ENCODE peak calls at places on chromosome 11, in eight cellular contexts. One of them, this sample, is unnamed.

GRCh38 chr11:64356498-64357411 is 2.2 kb upstream of the RPS6KA4 start:
- DNase-seq in COR-L47: peak; percentile 29
- DNase-seq in left cardiac atrium: no peak
- DNase-seq in CD4-positive, CD25-positive, alpha-beta regulatory T cell: no peak
- DNase-seq in cerebellum: peak; percentile 70
- DNase-seq in substantia nigra: no peak
- DNase-seq in activated gamma-delta T cell treated with anti-CD3 and anti-CD28 coated beads, Interleukin-2, amount 50 U/mL, for 16 hours: no peak
- DNase-seq in neuronal stem cell: peak; percentile 62
- DNase-seq in this sample: no peak

GRCh38 chr11:68206211-68206610 is 6.9 kb downstream of the KMT5B start:
- DNase-seq in activated gamma-delta T cell treated with anti-CD3 and anti-CD28 coated beads, Interleukin-2, amount 50 U/mL, for 16 hours: no peak
- DNase-seq in left cardiac atrium: no peak
- DNase-seq in cerebellum: peak; percentile 68
- DNase-seq in CD4-positive, CD25-positive, alpha-beta regulatory T cell: no peak
- DNase-seq in neuronal stem cell: peak; percentile 59
- DNase-seq in substantia nigra: no peak
- DNase-seq in COR-L47: peak; percentile 40
- DNase-seq in this sample: no peak

GRCh38 chr11:77379253-77379652 is 77.8 kb upstream of the GDPD4 start:
- DNase-seq in cerebellum: no peak
- DNase-seq in neuronal stem cell: no peak
- DNase-seq in substantia nigra: no peak
- DNase-seq in COR-L47: no peak
- DNase-seq in CD4-positive, CD25-positive, alpha-beta regulatory T cell: no peak
- DNase-seq in left cardiac atrium: no peak
- DNase-seq in activated gamma-delta T cell treated with anti-CD3 and anti-CD28 coated beads, Interleukin-2, amount 50 U/mL, for 16 hours: no peak
- DNase-seq in this sample: no peak

GRCh38 chr11:13897606-13898276 is 64.8 kb upstream of the SPON1 start:
- DNase-seq in neuronal stem cell: no peak
- DNase-seq in COR-L47: peak; percentile 3
- DNase-seq in left cardiac atrium: no peak
- DNase-seq in cerebellum: peak; percentile 72
- DNase-seq in CD4-positive, CD25-positive, alpha-beta regulatory T cell: no peak
- DNase-seq in activated gamma-delta T cell treated with anti-CD3 and anti-CD28 coated beads, Interleukin-2, amount 50 U/mL, for 16 hours: no peak
- DNase-seq in substantia nigra: no peak
- DNase-seq in this sample: no peak

GRCh38 chr11:61966673-61967176 is 709 bp downstream of the FTH1 start:
- DNase-seq in cerebellum: peak; percentile 37
- DNase-seq in substantia nigra: no peak
- DNase-seq in CD4-positive, CD25-positive, alpha-beta regulatory T cell: no peak
- DNase-seq in left cardiac atrium: no peak
- DNase-seq in activated gamma-delta T cell treated with anti-CD3 and anti-CD28 coated beads, Interleukin-2, amount 50 U/mL, for 16 hours: peak; percentile 9
- DNase-seq in COR-L47: no peak
- DNase-seq in neuronal stem cell: no peak
- DNase-seq in this sample: no peak

GRCh38 chr11:110305169-110306018 is 9.0 kb upstream of the RDX start:
- DNase-seq in substantia nigra: no peak
- DNase-seq in activated gamma-delta T cell treated with anti-CD3 and anti-CD28 coated beads, Interleukin-2, amount 50 U/mL, for 16 hours: no peak
- DNase-seq in COR-L47: peak; percentile 76
- DNase-seq in neuronal stem cell: no peak
- DNase-seq in cerebellum: no peak
- DNase-seq in CD4-positive, CD25-positive, alpha-beta regulatory T cell: no peak
- DNase-seq in left cardiac atrium: no peak
- DNase-seq in this sample: no peak

GRCh38 chr11:129249923-129250322 is 57.8 kb upstream of the ARHGAP32 start:
- DNase-seq in left cardiac atrium: no peak
- DNase-seq in cerebellum: no peak
- DNase-seq in substantia nigra: no peak
- DNase-seq in neuronal stem cell: no peak
- DNase-seq in activated gamma-delta T cell treated with anti-CD3 and anti-CD28 coated beads, Interleukin-2, amount 50 U/mL, for 16 hours: no peak
- DNase-seq in COR-L47: no peak
- DNase-seq in CD4-positive, CD25-positive, alpha-beta regulatory T cell: no peak
- DNase-seq in this sample: no peak

GRCh38 chr11:32440920-32441319 is 5.6 kb upstream of the WT1 start:
- DNase-seq in CD4-positive, CD25-positive, alpha-beta regulatory T cell: no peak
- DNase-seq in neuronal stem cell: no peak
- DNase-seq in activated gamma-delta T cell treated with anti-CD3 and anti-CD28 coated beads, Interleukin-2, amount 50 U/mL, for 16 hours: no peak
- DNase-seq in cerebellum: no peak
- DNase-seq in COR-L47: no peak
- DNase-seq in substantia nigra: no peak
- DNase-seq in left cardiac atrium: no peak
- DNase-seq in this sample: no peak

GRCh38 chr11:65489061-65489705 is 9.7 kb upstream of the MALAT1 start:
- DNase-seq in CD4-positive, CD25-positive, alpha-beta regulatory T cell: no peak
- DNase-seq in COR-L47: no peak
- DNase-seq in left cardiac atrium: peak; percentile 72
- DNase-seq in substantia nigra: peak; percentile 39
- DNase-seq in neuronal stem cell: peak; percentile 88
- DNase-seq in cerebellum: peak; percentile 80
- DNase-seq in activated gamma-delta T cell treated with anti-CD3 and anti-CD28 coated beads, Interleukin-2, amount 50 U/mL, for 16 hours: no peak
- DNase-seq in this sample: no peak

GRCh38 chr11:18171377-18172000 is 1.1 kb upstream of the MRGPRX4 start:
- DNase-seq in activated gamma-delta T cell treated with anti-CD3 and anti-CD28 coated beads, Interleukin-2, amount 50 U/mL, for 16 hours: no peak
- DNase-seq in COR-L47: no peak
- DNase-seq in cerebellum: no peak
- DNase-seq in substantia nigra: no peak
- DNase-seq in left cardiac atrium: no peak
- DNase-seq in neuronal stem cell: peak; percentile 6
- DNase-seq in CD4-positive, CD25-positive, alpha-beta regulatory T cell: no peak
- DNase-seq in this sample: no peak

GRCh38 chr11:61037694-61038093 is 64.6 kb upstream of the CD5 start:
- DNase-seq in CD4-positive, CD25-positive, alpha-beta regulatory T cell: no peak
- DNase-seq in cerebellum: peak; percentile 63
- DNase-seq in substantia nigra: no peak
- DNase-seq in COR-L47: no peak
- DNase-seq in neuronal stem cell: no peak
- DNase-seq in activated gamma-delta T cell treated with anti-CD3 and anti-CD28 coated beads, Interleukin-2, amount 50 U/mL, for 16 hours: no peak
- DNase-seq in left cardiac atrium: no peak
- DNase-seq in this sample: peak; percentile 17

GRCh38 chr11:127080735-127081134 is 80.2 kb upstream of the KIRREL3 start:
- DNase-seq in cerebellum: no peak
- DNase-seq in COR-L47: no peak
- DNase-seq in neuronal stem cell: no peak
- DNase-seq in CD4-positive, CD25-positive, alpha-beta regulatory T cell: no peak
- DNase-seq in activated gamma-delta T cell treated with anti-CD3 and anti-CD28 coated beads, Interleukin-2, amount 50 U/mL, for 16 hours: no peak
- DNase-seq in substantia nigra: no peak
- DNase-seq in left cardiac atrium: no peak
- DNase-seq in this sample: no peak

GRCh38 chr11:12380565-12381325 is 3.4 kb downstream of the PARVA start:
- DNase-seq in neuronal stem cell: no peak
- DNase-seq in left cardiac atrium: no peak
- DNase-seq in CD4-positive, CD25-positive, alpha-beta regulatory T cell: no peak
- DNase-seq in activated gamma-delta T cell treated with anti-CD3 and anti-CD28 coated beads, Interleukin-2, amount 50 U/mL, for 16 hours: no peak
- DNase-seq in COR-L47: no peak
- DNase-seq in substantia nigra: no peak
- DNase-seq in cerebellum: no peak
- DNase-seq in this sample: no peak

GRCh38 chr11:69837791-69838190 is 18.6 kb upstream of the FGF3 start:
- DNase-seq in neuronal stem cell: no peak
- DNase-seq in COR-L47: no peak
- DNase-seq in activated gamma-delta T cell treated with anti-CD3 and anti-CD28 coated beads, Interleukin-2, amount 50 U/mL, for 16 hours: no peak
- DNase-seq in substantia nigra: no peak
- DNase-seq in CD4-positive, CD25-positive, alpha-beta regulatory T cell: no peak
- DNase-seq in cerebellum: no peak
- DNase-seq in left cardiac atrium: no peak
- DNase-seq in this sample: no peak

GRCh38 chr11:66492161-66492865 is 12.1 kb downstream of the DPP3 start:
- DNase-seq in activated gamma-delta T cell treated with anti-CD3 and anti-CD28 coated beads, Interleukin-2, amount 50 U/mL, for 16 hours: no peak
- DNase-seq in CD4-positive, CD25-positive, alpha-beta regulatory T cell: no peak
- DNase-seq in left cardiac atrium: no peak
- DNase-seq in neuronal stem cell: no peak
- DNase-seq in cerebellum: no peak
- DNase-seq in COR-L47: no peak
- DNase-seq in substantia nigra: no peak
- DNase-seq in this sample: no peak

GRCh38 chr11:70381872-70382842 is 16.2 kb upstream of the CTTN start:
- DNase-seq in activated gamma-delta T cell treated with anti-CD3 and anti-CD28 coated beads, Interleukin-2, amount 50 U/mL, for 16 hours: no peak
- DNase-seq in left cardiac atrium: no peak
- DNase-seq in neuronal stem cell: no peak
- DNase-seq in substantia nigra: no peak
- DNase-seq in CD4-positive, CD25-positive, alpha-beta regulatory T cell: no peak
- DNase-seq in cerebellum: no peak
- DNase-seq in COR-L47: no peak
- DNase-seq in this sample: peak; percentile 51

GRCh38 chr11:65492637-65493366 is 6.0 kb upstream of the MALAT1 start:
- DNase-seq in neuronal stem cell: no peak
- DNase-seq in COR-L47: no peak
- DNase-seq in left cardiac atrium: peak; percentile 93
- DNase-seq in substantia nigra: peak; percentile 49
- DNase-seq in CD4-positive, CD25-positive, alpha-beta regulatory T cell: no peak
- DNase-seq in cerebellum: no peak
- DNase-seq in activated gamma-delta T cell treated with anti-CD3 and anti-CD28 coated beads, Interleukin-2, amount 50 U/mL, for 16 hours: no peak
- DNase-seq in this sample: no peak

GRCh38 chr11:57464343-57465181 is 4.2 kb downstream of the RTN4RL2 start:
- DNase-seq in left cardiac atrium: no peak
- DNase-seq in COR-L47: no peak
- DNase-seq in neuronal stem cell: no peak
- DNase-seq in activated gamma-delta T cell treated with anti-CD3 and anti-CD28 coated beads, Interleukin-2, amount 50 U/mL, for 16 hours: no peak
- DNase-seq in cerebellum: no peak
- DNase-seq in CD4-positive, CD25-positive, alpha-beta regulatory T cell: no peak
- DNase-seq in substantia nigra: no peak
- DNase-seq in this sample: no peak

GRCh38 chr11:82676483-82677094 is 57.1 kb downstream of the FAM181B start:
- DNase-seq in activated gamma-delta T cell treated with anti-CD3 and anti-CD28 coated beads, Interleukin-2, amount 50 U/mL, for 16 hours: no peak
- DNase-seq in substantia nigra: no peak
- DNase-seq in COR-L47: no peak
- DNase-seq in left cardiac atrium: no peak
- DNase-seq in cerebellum: no peak
- DNase-seq in CD4-positive, CD25-positive, alpha-beta regulatory T cell: no peak
- DNase-seq in neuronal stem cell: no peak
- DNase-seq in this sample: no peak

GRCh38 chr11:73295259-73295995 is 12.6 kb upstream of the ARHGEF17 start:
- DNase-seq in substantia nigra: no peak
- DNase-seq in CD4-positive, CD25-positive, alpha-beta regulatory T cell: peak; percentile 46
- DNase-seq in left cardiac atrium: peak; percentile 68
- DNase-seq in COR-L47: peak; percentile 40
- DNase-seq in cerebellum: no peak
- DNase-seq in neuronal stem cell: peak; percentile 82
- DNase-seq in activated gamma-delta T cell treated with anti-CD3 and anti-CD28 coated beads, Interleukin-2, amount 50 U/mL, for 16 hours: peak; percentile 57
- DNase-seq in this sample: no peak

GRCh38 chr11:91239359-91239758 is 985.3 kb upstream of the FAT3 start:
- DNase-seq in COR-L47: no peak
- DNase-seq in neuronal stem cell: no peak
- DNase-seq in activated gamma-delta T cell treated with anti-CD3 and anti-CD28 coated beads, Interleukin-2, amount 50 U/mL, for 16 hours: no peak
- DNase-seq in substantia nigra: no peak
- DNase-seq in CD4-positive, CD25-positive, alpha-beta regulatory T cell: no peak
- DNase-seq in cerebellum: no peak
- DNase-seq in left cardiac atrium: no peak
- DNase-seq in this sample: no peak

GRCh38 chr11:18802381-18803257 is 11.0 kb upstream of the PTPN5 start:
- DNase-seq in left cardiac atrium: peak; percentile 43
- DNase-seq in CD4-positive, CD25-positive, alpha-beta regulatory T cell: peak; percentile 7
- DNase-seq in COR-L47: peak; percentile 29
- DNase-seq in substantia nigra: no peak
- DNase-seq in activated gamma-delta T cell treated with anti-CD3 and anti-CD28 coated beads, Interleukin-2, amount 50 U/mL, for 16 hours: no peak
- DNase-seq in neuronal stem cell: peak; percentile 57
- DNase-seq in cerebellum: peak; percentile 19
- DNase-seq in this sample: peak; percentile 40

GRCh38 chr11:68798221-68798813 is 43.4 kb downstream of the CPT1A start:
- DNase-seq in substantia nigra: no peak
- DNase-seq in COR-L47: no peak
- DNase-seq in left cardiac atrium: no peak
- DNase-seq in cerebellum: no peak
- DNase-seq in neuronal stem cell: peak; percentile 62
- DNase-seq in activated gamma-delta T cell treated with anti-CD3 and anti-CD28 coated beads, Interleukin-2, amount 50 U/mL, for 16 hours: peak; percentile 11
- DNase-seq in CD4-positive, CD25-positive, alpha-beta regulatory T cell: peak; percentile 9
- DNase-seq in this sample: no peak

GRCh38 chr11:41499429-41499828 is 40.0 kb upstream of the LRRC4C start:
- DNase-seq in left cardiac atrium: no peak
- DNase-seq in cerebellum: no peak
- DNase-seq in COR-L47: no peak
- DNase-seq in CD4-positive, CD25-positive, alpha-beta regulatory T cell: no peak
- DNase-seq in neuronal stem cell: no peak
- DNase-seq in substantia nigra: no peak
- DNase-seq in activated gamma-delta T cell treated with anti-CD3 and anti-CD28 coated beads, Interleukin-2, amount 50 U/mL, for 16 hours: no peak
- DNase-seq in this sample: no peak

GRCh38 chr11:128890543-128891409 is at the start of gene KCNJ5:
- DNase-seq in CD4-positive, CD25-positive, alpha-beta regulatory T cell: no peak
- DNase-seq in neuronal stem cell: no peak
- DNase-seq in substantia nigra: no peak
- DNase-seq in cerebellum: peak; percentile 26
- DNase-seq in left cardiac atrium: peak; percentile 52
- DNase-seq in COR-L47: peak; percentile 36
- DNase-seq in activated gamma-delta T cell treated with anti-CD3 and anti-CD28 coated beads, Interleukin-2, amount 50 U/mL, for 16 hours: no peak
- DNase-seq in this sample: no peak

GRCh38 chr11:102438311-102439062 is 14.1 kb downstream of the TMEM123 start:
- DNase-seq in COR-L47: no peak
- DNase-seq in neuronal stem cell: no peak
- DNase-seq in activated gamma-delta T cell treated with anti-CD3 and anti-CD28 coated beads, Interleukin-2, amount 50 U/mL, for 16 hours: no peak
- DNase-seq in left cardiac atrium: no peak
- DNase-seq in cerebellum: no peak
- DNase-seq in CD4-positive, CD25-positive, alpha-beta regulatory T cell: no peak
- DNase-seq in substantia nigra: no peak
- DNase-seq in this sample: no peak

GRCh38 chr11:2942872-2943710 is 13.9 kb upstream of the PHLDA2 start:
- DNase-seq in COR-L47: no peak
- DNase-seq in CD4-positive, CD25-positive, alpha-beta regulatory T cell: no peak
- DNase-seq in neuronal stem cell: no peak
- DNase-seq in cerebellum: no peak
- DNase-seq in activated gamma-delta T cell treated with anti-CD3 and anti-CD28 coated beads, Interleukin-2, amount 50 U/mL, for 16 hours: no peak
- DNase-seq in substantia nigra: no peak
- DNase-seq in left cardiac atrium: no peak
- DNase-seq in this sample: no peak

GRCh38 chr11:1387521-1387920 is 2.2 kb upstream of the BRSK2 start:
- DNase-seq in CD4-positive, CD25-positive, alpha-beta regulatory T cell: no peak
- DNase-seq in COR-L47: no peak
- DNase-seq in activated gamma-delta T cell treated with anti-CD3 and anti-CD28 coated beads, Interleukin-2, amount 50 U/mL, for 16 hours: no peak
- DNase-seq in cerebellum: no peak
- DNase-seq in neuronal stem cell: no peak
- DNase-seq in left cardiac atrium: no peak
- DNase-seq in substantia nigra: no peak
- DNase-seq in this sample: no peak

GRCh38 chr11:102289510-102290078 is 27.7 kb upstream of the BIRC3 start:
- DNase-seq in CD4-positive, CD25-positive, alpha-beta regulatory T cell: no peak
- DNase-seq in neuronal stem cell: no peak
- DNase-seq in cerebellum: no peak
- DNase-seq in COR-L47: no peak
- DNase-seq in activated gamma-delta T cell treated with anti-CD3 and anti-CD28 coated beads, Interleukin-2, amount 50 U/mL, for 16 hours: no peak
- DNase-seq in left cardiac atrium: no peak
- DNase-seq in substantia nigra: no peak
- DNase-seq in this sample: no peak

GRCh38 chr11:111540114-111540920 is at the start of gene LAYN:
- DNase-seq in CD4-positive, CD25-positive, alpha-beta regulatory T cell: peak; percentile 64
- DNase-seq in substantia nigra: peak; percentile 28
- DNase-seq in activated gamma-delta T cell treated with anti-CD3 and anti-CD28 coated beads, Interleukin-2, amount 50 U/mL, for 16 hours: peak; percentile 39
- DNase-seq in left cardiac atrium: peak; percentile 74
- DNase-seq in COR-L47: peak; percentile 51
- DNase-seq in cerebellum: no peak
- DNase-seq in neuronal stem cell: peak; percentile 33
- DNase-seq in this sample: no peak

GRCh38 chr11:21414928-21415327 is 745.5 kb downstream of the NELL1 start:
- DNase-seq in neuronal stem cell: no peak
- DNase-seq in COR-L47: no peak
- DNase-seq in cerebellum: no peak
- DNase-seq in left cardiac atrium: no peak
- DNase-seq in activated gamma-delta T cell treated with anti-CD3 and anti-CD28 coated beads, Interleukin-2, amount 50 U/mL, for 16 hours: no peak
- DNase-seq in CD4-positive, CD25-positive, alpha-beta regulatory T cell: no peak
- DNase-seq in substantia nigra: no peak
- DNase-seq in this sample: no peak

GRCh38 chr11:125941241-125941605 is 4.6 kb upstream of the VSIG10L2 start:
- DNase-seq in neuronal stem cell: no peak
- DNase-seq in activated gamma-delta T cell treated with anti-CD3 and anti-CD28 coated beads, Interleukin-2, amount 50 U/mL, for 16 hours: no peak
- DNase-seq in cerebellum: peak; percentile 74
- DNase-seq in substantia nigra: no peak
- DNase-seq in left cardiac atrium: no peak
- DNase-seq in COR-L47: no peak
- DNase-seq in CD4-positive, CD25-positive, alpha-beta regulatory T cell: no peak
- DNase-seq in this sample: no peak

GRCh38 chr11:124069429-124070401 is 28.6 kb upstream of the OR10G7 start:
- DNase-seq in left cardiac atrium: peak; percentile 48
- DNase-seq in substantia nigra: no peak
- DNase-seq in cerebellum: no peak
- DNase-seq in activated gamma-delta T cell treated with anti-CD3 and anti-CD28 coated beads, Interleukin-2, amount 50 U/mL, for 16 hours: no peak
- DNase-seq in neuronal stem cell: peak; percentile 41
- DNase-seq in CD4-positive, CD25-positive, alpha-beta regulatory T cell: no peak
- DNase-seq in COR-L47: peak; percentile 78
- DNase-seq in this sample: no peak

GRCh38 chr11:20051783-20052399 is 108.4 kb downstream of the DBX1 start:
- DNase-seq in COR-L47: no peak
- DNase-seq in substantia nigra: no peak
- DNase-seq in left cardiac atrium: no peak
- DNase-seq in neuronal stem cell: no peak
- DNase-seq in activated gamma-delta T cell treated with anti-CD3 and anti-CD28 coated beads, Interleukin-2, amount 50 U/mL, for 16 hours: no peak
- DNase-seq in CD4-positive, CD25-positive, alpha-beta regulatory T cell: no peak
- DNase-seq in cerebellum: no peak
- DNase-seq in this sample: no peak

This sample was measured in non-pigmented ciliary epithelial cell.